ENCODE peak calls at places on chromosomes 6 and 20, in seven cellular contexts. One of them, this sample, is unnamed.

GRCh38 chr20:37387519-37388269 is 41.8 kb downstream of the SRC start:
- DNase-seq in esophagus muscularis mucosa: no peak
- DNase-seq in GM12865: no peak
- DNase-seq in thoracic aorta: no peak
- DNase-seq in thyroid gland: no peak
- DNase-seq in cardiac muscle cell: no peak
- DNase-seq in coronary artery: peak; percentile 67
- DNase-seq in this sample: no peak

GRCh38 chr6:45644720-45645119 is 267.0 kb upstream of the SUPT3H start:
- DNase-seq in thyroid gland: no peak
- DNase-seq in esophagus muscularis mucosa: no peak
- DNase-seq in coronary artery: no peak
- DNase-seq in thoracic aorta: no peak
- DNase-seq in GM12865: no peak
- DNase-seq in cardiac muscle cell: no peak
- DNase-seq in this sample: no peak

GRCh38 chr20:53919886-53920285 is 150.5 kb downstream of the BCAS1 start:
- DNase-seq in esophagus muscularis mucosa: no peak
- DNase-seq in cardiac muscle cell: no peak
- DNase-seq in thoracic aorta: no peak
- DNase-seq in coronary artery: no peak
- DNase-seq in GM12865: no peak
- DNase-seq in thyroid gland: no peak
- DNase-seq in this sample: no peak

GRCh38 chr6:169864148-169865030 is 113.0 kb downstream of the ERMARD start:
- DNase-seq in cardiac muscle cell: no peak
- DNase-seq in GM12865: peak; percentile 11
- DNase-seq in esophagus muscularis mucosa: no peak
- DNase-seq in thyroid gland: peak; percentile 14
- DNase-seq in thoracic aorta: no peak
- DNase-seq in coronary artery: peak; percentile 58
- DNase-seq in this sample: peak; percentile 79

GRCh38 chr6:77455271-77455670 is 8.0 kb downstream of the HTR1B start:
- DNase-seq in cardiac muscle cell: no peak
- DNase-seq in thoracic aorta: no peak
- DNase-seq in GM12865: no peak
- DNase-seq in thyroid gland: no peak
- DNase-seq in esophagus muscularis mucosa: no peak
- DNase-seq in coronary artery: no peak
- DNase-seq in this sample: no peak

GRCh38 chr20:61575151-61575937 is 323.3 kb downstream of the CDH4 start:
- DNase-seq in thyroid gland: no peak
- DNase-seq in GM12865: no peak
- DNase-seq in thoracic aorta: no peak
- DNase-seq in cardiac muscle cell: no peak
- DNase-seq in coronary artery: no peak
- DNase-seq in esophagus muscularis mucosa: no peak
- DNase-seq in this sample: no peak

GRCh38 chr6:16657768-16658167 is 103.5 kb downstream of the ATXN1 start:
- DNase-seq in thoracic aorta: no peak
- DNase-seq in cardiac muscle cell: no peak
- DNase-seq in GM12865: peak; percentile 54
- DNase-seq in coronary artery: no peak
- DNase-seq in thyroid gland: no peak
- DNase-seq in esophagus muscularis mucosa: no peak
- DNase-seq in this sample: no peak

GRCh38 chr20:1334761-1335160 is 5.8 kb upstream of the SDCBP2 start:
- DNase-seq in GM12865: peak; percentile 37
- DNase-seq in thoracic aorta: no peak
- DNase-seq in cardiac muscle cell: no peak
- DNase-seq in esophagus muscularis mucosa: peak; percentile 31
- DNase-seq in thyroid gland: no peak
- DNase-seq in coronary artery: no peak
- DNase-seq in this sample: peak; percentile 53

GRCh38 chr6:118967239-118967638 is 32.3 kb upstream of the MCM9 start:
- DNase-seq in GM12865: no peak
- DNase-seq in thoracic aorta: no peak
- DNase-seq in thyroid gland: no peak
- DNase-seq in coronary artery: no peak
- DNase-seq in cardiac muscle cell: no peak
- DNase-seq in esophagus muscularis mucosa: no peak
- DNase-seq in this sample: no peak

GRCh38 chr6:28124971-28125353 is 553 bp downstream of the ZSCAN16 start:
- DNase-seq in thyroid gland: no peak
- DNase-seq in esophagus muscularis mucosa: no peak
- DNase-seq in GM12865: no peak
- DNase-seq in thoracic aorta: no peak
- DNase-seq in coronary artery: no peak
- DNase-seq in cardiac muscle cell: no peak
- DNase-seq in this sample: no peak

DNA sequence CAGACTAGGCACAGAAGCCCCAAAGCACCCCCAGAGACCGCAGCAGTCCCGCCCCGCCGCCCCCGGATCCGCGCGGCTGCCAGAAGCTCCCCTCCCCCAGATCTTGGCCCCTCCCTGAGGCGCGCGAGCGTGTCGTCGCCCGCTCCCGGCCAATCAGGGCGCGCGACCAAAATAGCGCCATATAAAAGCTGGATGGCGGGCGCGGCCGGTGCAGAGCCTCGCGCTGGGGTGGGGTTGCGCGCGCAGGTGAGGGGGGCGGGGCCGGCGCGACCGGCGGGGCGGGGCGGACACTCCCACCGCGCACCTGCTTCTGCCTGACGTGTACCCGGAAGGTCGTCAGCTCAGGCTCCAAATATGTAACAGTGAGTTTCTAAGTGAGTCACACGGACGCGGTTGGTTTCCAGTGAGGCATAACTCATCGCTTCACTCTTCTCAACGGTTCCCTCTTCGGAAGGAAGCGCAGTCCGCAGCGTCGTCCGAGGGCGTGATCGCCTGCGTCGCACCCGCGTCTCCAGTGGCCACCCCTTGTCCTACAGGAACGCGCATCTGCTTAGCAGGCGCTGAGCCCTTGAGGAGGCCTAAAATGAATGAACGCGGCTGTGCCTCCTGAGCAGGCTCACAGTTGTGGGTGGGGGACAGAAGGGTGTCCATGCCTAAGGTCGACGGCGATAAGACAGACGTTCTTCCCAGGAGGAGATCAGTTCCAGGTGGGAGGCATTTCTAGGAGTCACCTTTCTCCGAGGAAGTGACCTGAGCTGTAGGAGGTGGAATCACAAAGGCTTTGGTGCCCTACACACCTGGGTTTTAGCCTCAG is 50.6 kb upstream of the EZR start:
- DNase-seq in thyroid gland: peak; percentile 95
- DNase-seq in GM12865: peak; percentile 99
- DNase-seq in esophagus muscularis mucosa: peak; percentile 97
- DNase-seq in thoracic aorta: peak; percentile 54
- DNase-seq in cardiac muscle cell: peak; percentile 90
- DNase-seq in coronary artery: peak; percentile 86
- DNase-seq in this sample: peak; percentile 93
- TF ChIP-seq CTCF in thyroid gland: peak; percentile 20
- TF ChIP-seq CTCF in GM12865: peak; percentile 34
- TF ChIP-seq CTCF in esophagus muscularis mucosa: no peak
- TF ChIP-seq CTCF in thoracic aorta: no peak
- TF ChIP-seq CTCF in cardiac muscle cell: no peak
- TF ChIP-seq CTCF in coronary artery: no peak
- TF ChIP-seq CTCF in this sample: no peak

GRCh38 chr6:55541024-55541423 is 38.0 kb downstream of the HMGCLL1 start:
- DNase-seq in GM12865: no peak
- DNase-seq in thoracic aorta: no peak
- DNase-seq in cardiac muscle cell: no peak
- DNase-seq in coronary artery: no peak
- DNase-seq in thyroid gland: no peak
- DNase-seq in esophagus muscularis mucosa: no peak
- DNase-seq in this sample: no peak

GRCh38 chr6:55543633-55544309 is 35.2 kb downstream of the HMGCLL1 start:
- DNase-seq in esophagus muscularis mucosa: no peak
- DNase-seq in coronary artery: no peak
- DNase-seq in cardiac muscle cell: peak; percentile 24
- DNase-seq in GM12865: no peak
- DNase-seq in thyroid gland: no peak
- DNase-seq in thoracic aorta: no peak
- DNase-seq in this sample: no peak

DNA sequence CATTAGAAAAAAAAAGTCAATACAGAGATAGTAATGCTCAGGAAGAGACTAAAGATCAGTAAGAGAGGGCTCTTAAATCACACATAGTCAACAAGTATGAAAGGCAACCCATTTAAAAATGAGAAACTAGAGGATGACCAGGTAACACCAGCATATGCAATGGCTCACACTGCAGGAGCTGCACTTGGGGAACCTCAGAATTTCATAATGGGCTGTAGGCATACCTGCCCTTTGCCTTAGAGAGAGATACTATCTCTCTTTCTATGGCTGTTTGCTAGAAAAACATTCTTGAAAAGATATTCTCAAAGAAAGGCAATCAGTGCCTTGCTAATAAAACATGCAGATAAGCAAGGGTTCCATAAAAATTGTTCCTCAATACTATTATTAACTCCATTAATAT is 33.2 kb downstream of the HMGCLL1 start:
- DNase-seq in thyroid gland: no peak
- DNase-seq in cardiac muscle cell: no peak
- DNase-seq in GM12865: no peak
- DNase-seq in thoracic aorta: no peak
- DNase-seq in coronary artery: no peak
- DNase-seq in esophagus muscularis mucosa: no peak
- DNase-seq in this sample: no peak
- TF ChIP-seq CTCF in thyroid gland: no peak
- TF ChIP-seq CTCF in cardiac muscle cell: no peak
- TF ChIP-seq CTCF in GM12865: no peak
- TF ChIP-seq CTCF in thoracic aorta: no peak
- TF ChIP-seq CTCF in coronary artery: no peak
- TF ChIP-seq CTCF in esophagus muscularis mucosa: no peak
- TF ChIP-seq CTCF in this sample: no peak

DNA sequence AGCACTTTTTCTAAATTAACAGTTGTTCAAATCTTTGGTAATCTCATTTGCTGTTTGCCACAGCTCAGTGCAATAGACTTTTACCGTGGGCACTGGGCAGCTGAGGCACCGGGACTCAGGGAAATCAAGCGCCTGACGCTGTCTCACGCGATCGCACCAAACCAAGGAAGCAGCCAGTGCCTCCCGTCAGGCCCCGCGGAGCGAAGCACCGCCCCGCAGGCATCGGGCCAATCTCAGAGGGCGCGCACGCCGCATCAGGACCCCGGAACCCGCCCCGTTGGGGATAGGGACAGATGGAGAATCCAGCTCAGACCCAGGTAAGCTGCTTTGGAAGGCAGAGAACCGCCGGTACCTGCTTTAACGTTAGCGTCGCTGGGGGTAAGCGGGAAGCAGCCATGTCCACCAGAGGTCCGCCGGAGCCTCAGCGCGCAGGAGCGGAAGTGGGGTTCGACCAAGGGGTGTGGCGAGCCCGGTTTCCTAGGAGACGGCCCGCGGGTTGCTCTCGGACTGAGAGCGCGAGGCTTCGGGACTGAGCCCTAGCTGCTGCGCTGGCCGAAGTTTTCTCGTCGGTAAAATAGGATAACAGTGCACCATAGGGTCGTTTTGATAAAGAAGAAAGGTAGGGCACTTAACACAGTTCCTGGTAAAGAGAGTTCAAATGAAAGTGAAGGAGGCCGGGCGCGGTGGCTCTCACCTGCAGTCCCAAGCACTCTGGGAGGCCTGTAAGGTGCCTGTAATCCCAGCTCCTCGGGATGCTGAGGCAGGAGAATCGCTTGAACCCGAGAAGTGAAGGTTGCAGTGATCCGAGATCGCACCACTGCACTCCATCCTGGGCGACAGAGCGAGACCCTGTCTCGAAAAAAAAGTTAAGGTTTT is at the start of gene LYRM2:
- DNase-seq in esophagus muscularis mucosa: peak; percentile 98
- DNase-seq in cardiac muscle cell: peak; percentile 96
- DNase-seq in thyroid gland: peak; percentile 96
- DNase-seq in GM12865: peak; percentile 95
- DNase-seq in coronary artery: peak; percentile 96
- DNase-seq in thoracic aorta: peak; percentile 76
- DNase-seq in this sample: peak; percentile 98
- TF ChIP-seq CTCF in esophagus muscularis mucosa: peak; percentile 10
- TF ChIP-seq CTCF in cardiac muscle cell: no peak
- TF ChIP-seq CTCF in thyroid gland: no peak
- TF ChIP-seq CTCF in GM12865: no peak
- TF ChIP-seq CTCF in coronary artery: no peak
- TF ChIP-seq CTCF in thoracic aorta: no peak
- TF ChIP-seq CTCF in this sample: no peak

GRCh38 chr20:25196701-25197120 is 1.2 kb downstream of the ENTPD6 start:
- DNase-seq in coronary artery: no peak
- DNase-seq in thyroid gland: no peak
- DNase-seq in esophagus muscularis mucosa: no peak
- DNase-seq in thoracic aorta: no peak
- DNase-seq in cardiac muscle cell: peak; percentile 35
- DNase-seq in GM12865: no peak
- DNase-seq in this sample: no peak

GRCh38 chr20:25195962-25196700 is 619 bp downstream of the ENTPD6 start:
- DNase-seq in GM12865: peak; percentile 18
- DNase-seq in thyroid gland: peak; percentile 83
- DNase-seq in cardiac muscle cell: peak; percentile 42
- DNase-seq in coronary artery: no peak
- DNase-seq in esophagus muscularis mucosa: peak; percentile 90
- DNase-seq in thoracic aorta: no peak
- DNase-seq in this sample: peak; percentile 75

GRCh38 chr20:25197173-25197869 is 1.8 kb downstream of the ENTPD6 start:
- DNase-seq in thyroid gland: no peak
- DNase-seq in coronary artery: no peak
- DNase-seq in GM12865: no peak
- DNase-seq in cardiac muscle cell: no peak
- DNase-seq in thoracic aorta: no peak
- DNase-seq in esophagus muscularis mucosa: peak; percentile 85
- DNase-seq in this sample: no peak

GRCh38 chr20:25194333-25194972 is 1.1 kb upstream of the ENTPD6 start:
- DNase-seq in GM12865: no peak
- DNase-seq in cardiac muscle cell: no peak
- DNase-seq in esophagus muscularis mucosa: peak; percentile 88
- DNase-seq in thoracic aorta: no peak
- DNase-seq in coronary artery: no peak
- DNase-seq in thyroid gland: no peak
- DNase-seq in this sample: no peak

DNA sequence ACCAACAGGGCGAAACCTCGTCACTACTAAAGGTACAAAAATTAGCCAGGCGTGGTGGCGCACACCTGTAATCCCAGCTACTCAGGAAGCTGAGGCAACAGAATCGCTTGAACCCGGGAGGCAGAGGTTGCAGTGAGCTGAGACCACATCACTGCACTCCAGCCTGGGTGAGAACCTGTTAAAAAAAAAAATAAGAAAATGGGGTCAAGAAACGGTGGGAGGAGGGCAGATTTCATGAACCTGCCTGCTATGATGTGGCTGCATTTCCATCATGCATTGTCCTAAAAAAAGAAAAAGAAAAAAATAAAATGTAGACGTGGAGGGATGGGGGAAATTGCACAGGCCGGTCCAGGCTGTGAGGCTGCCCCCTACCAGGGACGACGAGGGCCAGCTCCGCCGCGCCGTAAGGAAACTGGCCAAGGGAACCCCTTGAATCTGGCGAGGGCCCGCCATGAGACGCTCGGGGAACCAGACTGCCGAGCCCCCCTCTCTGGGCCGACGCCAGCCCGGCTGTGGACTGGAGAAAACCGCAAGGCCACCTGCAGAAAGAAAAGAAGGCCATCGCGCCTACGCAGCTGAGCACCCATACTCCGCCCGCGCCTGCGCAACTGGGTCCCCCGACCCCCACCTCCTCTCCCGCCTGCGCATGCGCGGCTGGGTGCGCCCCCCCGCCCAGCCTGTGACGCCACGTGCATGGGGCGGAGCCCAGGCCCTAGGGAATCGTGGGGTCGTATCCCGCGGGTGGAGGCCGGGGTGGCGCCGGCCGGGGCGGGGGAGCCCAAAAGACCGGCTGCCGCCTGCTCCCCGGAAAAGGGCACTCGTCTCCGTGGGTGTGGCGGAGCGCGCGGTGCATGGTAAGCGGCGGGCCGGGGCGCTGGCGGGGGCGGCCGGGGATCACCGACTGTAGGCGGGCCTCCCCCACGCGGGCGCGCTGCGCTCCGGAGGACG is at the start of gene ENTPD6:
- DNase-seq in GM12865: peak; percentile 94
- DNase-seq in thyroid gland: peak; percentile 91
- DNase-seq in thoracic aorta: peak; percentile 50
- DNase-seq in esophagus muscularis mucosa: peak; percentile 97
- DNase-seq in cardiac muscle cell: peak; percentile 93
- DNase-seq in coronary artery: peak; percentile 94
- DNase-seq in this sample: peak; percentile 98
- TF ChIP-seq CTCF in GM12865: no peak
- TF ChIP-seq CTCF in thyroid gland: no peak
- TF ChIP-seq CTCF in thoracic aorta: no peak
- TF ChIP-seq CTCF in esophagus muscularis mucosa: no peak
- TF ChIP-seq CTCF in cardiac muscle cell: peak; percentile 36
- TF ChIP-seq CTCF in coronary artery: no peak
- TF ChIP-seq CTCF in this sample: peak; percentile 18

This sample was measured in osteocyte.